ENCODE peak calls at places on chromosomes 1 and 21, in six cellular contexts. J is NCI-H1092 treated with DMSO at 0.1 percent for 48 hours, M is GF-D8, G is GM06990, P is HCEC 1CT, U is omental fat pad. K is an unnamed sample.

GRCh38 chr21:41767606-41768370 is 936 bp upstream of the RIPK4 start:
- DNase-seq in J (no peak), M (no peak), G (no peak), P (no peak), U (no peak), K (no peak)

GRCh38 chr1:183180634-183181056 is 5.4 kb upstream of the LAMC2 start:
- DNase-seq in J (no peak), M (no peak), G (peak; percentile 44), P (peak; percentile 29), U (no peak), K (peak; percentile 34)

GRCh38 chr1:214418380-214418779 is 133.0 kb downstream of the PTPN14 start:
- DNase-seq in J (no peak), M (no peak), G (no peak), P (no peak), U (no peak), K (no peak)

GRCh38 chr1:28058168-28058567 is 30.2 kb downstream of the EYA3 start:
- DNase-seq in J (peak; percentile 86), M (peak; percentile 8), G (no peak), P (no peak), U (no peak), K (no peak)

GRCh38 chr1:183675381-183675780 is 22.3 kb upstream of the APOBEC4 start:
- DNase-seq in J (no peak), M (no peak), G (no peak), P (no peak), U (no peak), K (no peak)

GRCh38 chr1:178278135-178278534 is 184.2 kb downstream of the RASAL2 start:
- DNase-seq in J (no peak), M (peak; percentile 58), G (no peak), P (no peak), U (no peak), K (no peak)

GRCh38 chr1:172449585-172450523 is 6.0 kb upstream of the PIGC start:
- DNase-seq in J (peak; percentile 42), M (peak; percentile 52), G (peak; percentile 36), P (peak; percentile 68), U (no peak), K (peak; percentile 85)

GRCh38 chr1:113118266-113118665 is 45.3 kb downstream of the LRIG2 start:
- DNase-seq in J (no peak), M (no peak), G (no peak), P (no peak), U (no peak), K (no peak)

GRCh38 chr21:20419780-20420179 is 578.4 kb upstream of the NCAM2 start:
- DNase-seq in J (no peak), M (no peak), G (no peak), P (no peak), U (no peak), K (no peak)

GRCh38 chr21:45225041-45225740 is 62.5 kb downstream of the POFUT2 start:
- DNase-seq in J (no peak), M (no peak), G (no peak), P (no peak), U (no peak), K (no peak)